ENCODE peak calls at places on chromosomes 1 and 21, in six cellular contexts. C, U, N, E, P and L are unnamed samples.

GRCh38 chr1:24964811-24965570 is 34.9 kb upstream of the RUNX3 start:
- DNase-seq in P (peak), U (no peak), N (peak), E (no peak), C (no peak), L (no peak)

GRCh38 chr1:64197076-64197475 is 6.3 kb upstream of the UBE2U start:
- DNase-seq in C (no peak), N (no peak), P (no peak), U (no peak), E (no peak), L (no peak)

GRCh38 chr1:77889671-77890070 is 1.2 kb downstream of the NEXN start:
- DNase-seq in C (no peak), P (no peak), N (no peak), U (peak), E (no peak), L (no peak)

GRCh38 chr21:33682992-33683627 is 40.8 kb downstream of the ITSN1 start:
- DNase-seq in P (no peak), U (peak), N (no peak), E (peak), C (no peak), L (no peak)

GRCh38 chr1:116147114-116147510 is 35.9 kb downstream of the MAB21L3 start:
- DNase-seq in E (no peak), N (no peak), C (no peak), P (no peak), U (no peak), L (no peak)

GRCh38 chr21:37198989-37199924 is 67.9 kb downstream of the VPS26C start:
- DNase-seq in N (no peak), U (no peak), C (no peak), P (no peak), E (peak), L (no peak)

GRCh38 chr1:208101661-208102431 is 142.3 kb downstream of the PLXNA2 start:
- DNase-seq in U (no peak), E (no peak), N (no peak), C (peak), P (no peak), L (peak)

GRCh38 chr1:33260435-33260980 is 4.2 kb downstream of the ZNF362 start:
- DNase-seq in P (no peak), U (no peak), N (no peak), C (no peak), E (no peak), L (no peak)

GRCh38 chr1:158022554-158023278 is 29.3 kb downstream of the KIRREL1 start:
- DNase-seq in C (no peak), U (no peak), N (no peak), E (no peak), P (no peak), L (no peak)

GRCh38 chr1:119743776-119744597 is 24.7 kb downstream of the HMGCS2 start:
- DNase-seq in E (peak), U (peak), N (peak), C (peak), P (peak), L (peak)

GRCh38 chr1:27418326-27418761 is 25.9 kb downstream of the GPR3 start:
- DNase-seq in P (peak), N (no peak), U (peak), C (peak), E (no peak), L (no peak)

GRCh38 chr1:67589519-67590233 is 95.3 kb upstream of the GADD45A start:
- DNase-seq in P (no peak), C (no peak), E (no peak), U (no peak), N (no peak), L (no peak)

GRCh38 chr1:210600421-210601195 is 271.9 kb downstream of the HHAT start:
- DNase-seq in E (no peak), C (no peak), P (no peak), N (no peak), U (no peak), L (no peak)

GRCh38 chr1:206556748-206557635 is 49.7 kb downstream of the RASSF5 start:
- DNase-seq in P (peak), C (peak), N (peak), U (peak), E (peak), L (peak)

GRCh38 chr21:17989780-17990179 is 170.6 kb upstream of the C21orf91 start:
- DNase-seq in C (no peak), U (no peak), N (no peak), E (no peak), P (no peak), L (no peak)

GRCh38 chr1:205536759-205537361 is 32.4 kb downstream of the CDK18 start:
- DNase-seq in P (no peak), C (no peak), E (peak), U (no peak), N (no peak), L (no peak)

GRCh38 chr1:196070940-196071339 is 537.3 kb downstream of the KCNT2 start:
- DNase-seq in U (no peak), N (no peak), P (no peak), E (no peak), C (no peak), L (no peak)

GRCh38 chr1:51648180-51649109 is 31.6 kb downstream of the OSBPL9 start:
- DNase-seq in C (no peak), N (no peak), P (no peak), U (peak), E (peak), L (no peak)

GRCh38 chr1:51709951-51710350 is 93.1 kb downstream of the OSBPL9 start:
- DNase-seq in N (no peak), E (no peak), C (no peak), P (no peak), U (no peak), L (no peak)

GRCh38 chr1:156438278-156438987 is 62.1 kb downstream of the MEF2D start:
- DNase-seq in N (no peak), P (no peak), U (no peak), E (no peak), C (no peak), L (no peak)

GRCh38 chr21:42044871-42045495 is 26.1 kb upstream of the UMODL1 start:
- DNase-seq in C (no peak), E (no peak), U (no peak), P (no peak), N (no peak), L (no peak)

GRCh38 chr1:6508154-6508875 is 16.8 kb upstream of the PLEKHG5 start:
- DNase-seq in E (no peak), P (no peak), U (no peak), N (no peak), C (peak), L (no peak)

GRCh38 chr1:186479162-186479561 is 18.2 kb upstream of the PDC start:
- DNase-seq in C (no peak), U (no peak), E (no peak), P (no peak), N (no peak), L (no peak)

GRCh38 chr1:36161656-36162531 is 5.9 kb downstream of the MAP7D1 start:
- DNase-seq in P (peak), N (peak), U (no peak), E (no peak), C (no peak), L (no peak)

GRCh38 chr1:200362421-200362820 is 47.4 kb downstream of the ZNF281 start:
- DNase-seq in E (no peak), P (no peak), C (no peak), N (no peak), U (no peak), L (no peak)

GRCh38 chr1:44619261-44619900 is 54.9 kb downstream of the TMEM53 start:
- DNase-seq in N (no peak), P (no peak), C (no peak), U (no peak), E (peak), L (no peak)

GRCh38 chr21:37682908-37683307 is 233.3 kb downstream of the KCNJ6 start:
- DNase-seq in E (no peak), U (no peak), P (no peak), N (no peak), C (no peak), L (peak)

GRCh38 chr1:225431081-225431863 is 3.4 kb upstream of the LBR start:
- DNase-seq in N (no peak), P (no peak), E (no peak), C (no peak), U (no peak), L (no peak)

GRCh38 chr1:27011058-27011764 is 1.4 kb downstream of the TENT5B start:
- DNase-seq in C (no peak), U (peak), E (peak), P (no peak), N (no peak), L (no peak)

GRCh38 chr1:82775402-82776000 is 974.8 kb downstream of the ADGRL2 start:
- DNase-seq in U (peak), C (peak), N (peak), P (peak), E (peak), L (peak)